ENCODE peak calls at places on chromosome 11, in ten cellular contexts. H, P, D, U, K, Q, J, N, X and W are unnamed samples.

GRCh38 chr11:71204294-71204693 is 48.1 kb downstream of the SHANK2 start:
- DNase-seq in H (no peak), P (no peak), D (no peak), U (no peak), K (no peak), Q (no peak), J (no peak), N (no peak), X (no peak), W (no peak)

GRCh38 chr11:11211186-11211585 is 141.9 kb downstream of the CSNK2A3 start:
- DNase-seq in H (no peak), P (no peak), D (no peak), U (peak), K (no peak), Q (no peak), J (no peak), N (no peak), X (no peak), W (peak)

GRCh38 chr11:612201-612960 is 3.4 kb downstream of the IRF7 start:
- DNase-seq in H (no peak), P (peak), D (no peak), U (no peak), K (peak), Q (peak), J (no peak), N (no peak), X (peak), W (peak)

GRCh38 chr11:134995746-134996145 is 583.7 kb upstream of the B3GAT1 start:
- DNase-seq in H (no peak), P (no peak), D (no peak), U (no peak), K (no peak), Q (no peak), J (no peak), N (no peak), X (no peak), W (no peak)

GRCh38 chr11:10225553-10225952 is 68.5 kb downstream of the SBF2 start:
- DNase-seq in H (no peak), P (peak), D (no peak), U (no peak), K (no peak), Q (no peak), J (no peak), N (no peak), X (no peak), W (no peak)

GRCh38 chr11:117612111-117612510 is 184.9 kb downstream of the DSCAML1 start:
- DNase-seq in H (no peak), P (no peak), D (no peak), U (no peak), K (no peak), Q (no peak), J (no peak), N (no peak), X (no peak), W (no peak)

GRCh38 chr11:78783301-78783700 is 208.6 kb upstream of the NARS2 start:
- DNase-seq in H (no peak), P (no peak), D (no peak), U (no peak), K (peak), Q (no peak), J (no peak), N (no peak), X (no peak), W (no peak)

GRCh38 chr11:16925495-16926065 is 88.6 kb downstream of the PLEKHA7 start:
- DNase-seq in H (no peak), P (peak), D (peak), U (peak), K (peak), Q (peak), J (no peak), N (peak), X (no peak), W (peak)

GRCh38 chr11:16979708-16980622 is 34.2 kb downstream of the PLEKHA7 start:
- DNase-seq in H (no peak), P (no peak), D (no peak), U (no peak), K (no peak), Q (no peak), J (no peak), N (no peak), X (no peak), W (no peak)

GRCh38 chr11:60485987-60486386 is 6.6 kb upstream of the MS4A12 start:
- DNase-seq in H (no peak), P (peak), D (no peak), U (no peak), K (peak), Q (no peak), J (peak), N (peak), X (peak), W (no peak)

GRCh38 chr11:71495286-71496090 is 31.6 kb upstream of the KRTAP5-7 start:
- DNase-seq in H (no peak), P (no peak), D (no peak), U (no peak), K (no peak), Q (no peak), J (no peak), N (no peak), X (no peak), W (no peak)

GRCh38 chr11:123284454-123284853 is 89.4 kb upstream of the CLMP start:
- DNase-seq in H (no peak), P (no peak), D (no peak), U (no peak), K (no peak), Q (no peak), J (no peak), N (no peak), X (no peak), W (no peak)

GRCh38 chr11:88231894-88232482 is 56.7 kb upstream of the RAB38 start:
- DNase-seq in H (no peak), P (peak), D (no peak), U (no peak), K (peak), Q (no peak), J (no peak), N (peak), X (peak), W (no peak)

GRCh38 chr11:119338318-119338890 is 2.3 kb downstream of the C1QTNF5 start:
- DNase-seq in H (peak), P (peak), D (peak), U (no peak), K (peak), Q (peak), J (peak), N (peak), X (peak), W (peak)

GRCh38 chr11:74756571-74756970 is 7.9 kb downstream of the RNF169 start:
- DNase-seq in H (no peak), P (no peak), D (no peak), U (no peak), K (no peak), Q (no peak), J (no peak), N (no peak), X (no peak), W (no peak)

GRCh38 chr11:74008373-74009229 is at the start of gene UCP3:
- DNase-seq in H (no peak), P (no peak), D (no peak), U (no peak), K (no peak), Q (no peak), J (no peak), N (no peak), X (no peak), W (no peak)

GRCh38 chr11:27173545-27173944 is 132.9 kb downstream of the BBOX1 start:
- DNase-seq in H (no peak), P (no peak), D (no peak), U (no peak), K (no peak), Q (no peak), J (no peak), N (no peak), X (no peak), W (no peak)

GRCh38 chr11:119363081-119363861 is 16.8 kb upstream of the MFRP start:
- DNase-seq in H (no peak), P (no peak), D (no peak), U (peak), K (no peak), Q (no peak), J (no peak), N (no peak), X (no peak), W (peak)

GRCh38 chr11:80995523-80995922 is 1554.7 kb upstream of the TENM4 start:
- DNase-seq in H (no peak), P (no peak), D (no peak), U (no peak), K (no peak), Q (no peak), J (no peak), N (no peak), X (no peak), W (no peak)

GRCh38 chr11:69667619-69668604 is 7.2 kb downstream of the LTO1 start:
- DNase-seq in H (no peak), P (no peak), D (no peak), U (peak), K (no peak), Q (no peak), J (no peak), N (no peak), X (no peak), W (no peak)

GRCh38 chr11:34745209-34745608 is 124.3 kb downstream of the EHF start:
- DNase-seq in H (no peak), P (no peak), D (no peak), U (no peak), K (no peak), Q (no peak), J (no peak), N (no peak), X (no peak), W (no peak)

GRCh38 chr11:22875869-22876473 is 15.7 kb upstream of the CCDC179 start:
- DNase-seq in H (peak), P (peak), D (peak), U (no peak), K (peak), Q (peak), J (peak), N (peak), X (peak), W (peak)

GRCh38 chr11:123381817-123382554 is 48.1 kb upstream of the GRAMD1B start:
- DNase-seq in H (no peak), P (no peak), D (peak), U (no peak), K (no peak), Q (no peak), J (no peak), N (no peak), X (no peak), W (no peak)

GRCh38 chr11:20353829-20354434 is 9.6 kb upstream of the HTATIP2 start:
- DNase-seq in H (no peak), P (peak), D (no peak), U (no peak), K (no peak), Q (no peak), J (no peak), N (no peak), X (no peak), W (no peak)

GRCh38 chr11:7004482-7004881 is 15.7 kb downstream of the ZNF214 start:
- DNase-seq in H (no peak), P (peak), D (no peak), U (no peak), K (peak), Q (peak), J (no peak), N (no peak), X (peak), W (no peak)

GRCh38 chr11:110432713-110433392 is 3.1 kb downstream of the FDX1 start:
- DNase-seq in H (no peak), P (peak), D (no peak), U (no peak), K (no peak), Q (no peak), J (no peak), N (no peak), X (no peak), W (no peak)

GRCh38 chr11:10454506-10454901 is 560 bp upstream of the AMPD3 start:
- DNase-seq in H (no peak), P (no peak), D (no peak), U (no peak), K (no peak), Q (no peak), J (no peak), N (no peak), X (no peak), W (no peak)

GRCh38 chr11:117824571-117825537 is at the start of gene FXYD2:
- DNase-seq in H (no peak), P (no peak), D (no peak), U (peak), K (no peak), Q (peak), J (no peak), N (no peak), X (peak), W (peak)

GRCh38 chr11:126834573-126834972 is 166.0 kb downstream of the KIRREL3 start:
- DNase-seq in H (no peak), P (no peak), D (no peak), U (no peak), K (no peak), Q (no peak), J (no peak), N (no peak), X (no peak), W (no peak)

GRCh38 chr11:69524291-69524882 is 42.9 kb downstream of the LINC01488 start:
- DNase-seq in H (no peak), P (peak), D (no peak), U (no peak), K (no peak), Q (no peak), J (no peak), N (no peak), X (no peak), W (peak)

GRCh38 chr11:22203281-22203680 is 10.4 kb downstream of the ANO5 start:
- DNase-seq in H (no peak), P (no peak), D (no peak), U (no peak), K (no peak), Q (no peak), J (no peak), N (no peak), X (no peak), W (no peak)

GRCh38 chr11:76598426-76598839 is 72.1 kb downstream of the LRRC32 start:
- DNase-seq in H (no peak), P (peak), D (no peak), U (no peak), K (peak), Q (no peak), J (peak), N (peak), X (peak), W (no peak)

GRCh38 chr11:116500002-116500832 is 272.6 kb downstream of the BUD13 start:
- DNase-seq in H (no peak), P (no peak), D (no peak), U (no peak), K (no peak), Q (no peak), J (no peak), N (no peak), X (no peak), W (no peak)